ENCODE peak calls at places on chromosomes 6 and 20, in ten cellular contexts. L, V, P, D, R, K, B, W, X and Q are unnamed samples.

GRCh38 chr6:23446394-23447001 is 679.5 kb upstream of the NRSN1 start:
- DNase-seq in L (no peak), V (peak; percentile 52), P (no peak), D (no peak), R (peak; percentile 34), K (peak; percentile 78), B (no peak), W (no peak), X (no peak), Q (no peak)

GRCh38 chr20:9916776-9917175 is 77.9 kb upstream of the PAK5 start:
- DNase-seq in L (no peak), V (peak; percentile 6), P (no peak), D (no peak), R (no peak), K (no peak), B (no peak), W (no peak), X (no peak), Q (no peak)

GRCh38 chr6:30782425-30783014 is 38.2 kb upstream of the IER3 start:
- DNase-seq in L (no peak), V (peak; percentile 72), P (no peak), D (no peak), R (peak; percentile 79), K (no peak), B (no peak), W (no peak), X (no peak), Q (no peak)

GRCh38 chr6:163748886-163749285 is 334.4 kb downstream of the QKI start:
- DNase-seq in L (no peak), V (no peak), P (no peak), D (no peak), R (no peak), K (no peak), B (no peak), W (no peak), X (no peak), Q (no peak)

GRCh38 chr6:157946865-157947532 is 34.7 kb upstream of the SYNJ2 start:
- DNase-seq in L (no peak), V (no peak), P (no peak), D (no peak), R (no peak), K (peak; percentile 28), B (no peak), W (no peak), X (no peak), Q (no peak)

GRCh38 chr6:138500045-138500665 is 861 bp upstream of the NHSL1 start:
- DNase-seq in L (no peak), V (no peak), P (no peak), D (no peak), R (no peak), K (no peak), B (no peak), W (no peak), X (no peak), Q (no peak)

GRCh38 chr6:30939473-30939872 is 1.3 kb upstream of the MUCL3 start:
- DNase-seq in L (no peak), V (peak; percentile 32), P (no peak), D (no peak), R (no peak), K (no peak), B (no peak), W (no peak), X (no peak), Q (no peak)

GRCh38 chr20:38894091-38894847 is 31.9 kb upstream of the FAM83D start:
- DNase-seq in L (peak; percentile 95), V (no peak), P (peak; percentile 31), D (peak; percentile 51), R (no peak), K (no peak), B (no peak), W (no peak), X (no peak), Q (no peak)

GRCh38 chr6:167047554-167047953 is 48.4 kb downstream of the CEP43 start:
- DNase-seq in L (no peak), V (no peak), P (no peak), D (no peak), R (no peak), K (no peak), B (no peak), W (no peak), X (peak; percentile 47), Q (no peak)

DNA sequence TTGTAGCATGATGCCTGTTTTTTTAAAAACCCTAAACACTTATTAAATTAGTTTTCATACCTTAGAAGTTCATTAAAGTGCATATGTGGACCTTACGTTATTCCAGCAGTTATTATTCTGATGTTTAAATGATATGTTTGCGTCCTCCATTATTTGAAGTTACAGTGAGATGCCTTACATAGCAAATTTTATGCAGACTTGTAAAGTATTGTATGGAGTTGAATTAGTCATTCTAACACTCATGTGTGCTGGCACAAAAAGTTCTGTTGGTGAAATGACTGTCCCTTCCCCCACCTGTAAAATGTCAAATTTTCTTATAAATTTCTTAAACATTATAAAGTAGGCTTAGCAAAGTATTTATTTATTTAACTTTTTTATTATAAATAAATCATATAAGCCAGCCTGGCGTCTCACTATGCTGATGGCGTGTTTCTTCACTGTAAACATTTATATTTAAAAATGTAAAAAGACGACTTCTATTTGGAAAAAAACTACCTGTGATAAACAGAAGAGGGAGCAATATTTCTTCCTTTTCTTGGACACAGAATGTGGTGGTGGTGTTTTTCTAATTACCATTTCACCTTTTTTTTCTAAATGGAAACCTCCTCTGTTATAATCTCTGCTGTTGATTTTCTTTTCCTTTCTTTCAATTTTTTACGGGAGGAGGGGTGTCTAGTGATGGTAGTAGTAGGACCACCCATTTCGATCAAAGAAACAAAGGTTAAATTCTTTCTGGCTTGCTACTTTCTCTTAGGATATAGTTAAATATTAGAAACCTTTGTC is 155.4 kb downstream of the RFPL4B start:
- DNase-seq in L (no peak), V (peak; percentile 39), P (no peak), D (no peak), R (no peak), K (peak; percentile 58), B (no peak), W (no peak), X (no peak), Q (no peak)
- TF ChIP-seq CTCF in L (no peak), V (peak; percentile 46), P (no peak), D (peak; percentile 42), R (peak; percentile 14), K (peak; percentile 10), B (no peak), W (peak; percentile 25), X (no peak), Q (no peak)

GRCh38 chr20:45968801-45969711 is 2.9 kb downstream of the ZNF335 start:
- DNase-seq in L (peak; percentile 74), V (peak; percentile 62), P (no peak), D (no peak), R (no peak), K (no peak), B (no peak), W (peak; percentile 19), X (no peak), Q (peak; percentile 84)
- H3K4me3 ChIP-seq in L (no peak overlapping the region), V (peak overlapping the region; percentile 38), P (peak overlapping the region; percentile 93), D (no peak overlapping the region), R (no peak overlapping the region), K (no peak overlapping the region), B (no peak overlapping the region), W (no peak overlapping the region), X (no peak overlapping the region), Q (no peak overlapping the region)

GRCh38 chr6:53336070-53336469 is 12.7 kb downstream of the ELOVL5 start:
- DNase-seq in L (no peak), V (no peak), P (no peak), D (no peak), R (no peak), K (no peak), B (no peak), W (no peak), X (no peak), Q (no peak)

GRCh38 chr6:53331678-53332077 is 17.1 kb downstream of the ELOVL5 start:
- DNase-seq in L (no peak), V (no peak), P (no peak), D (no peak), R (no peak), K (no peak), B (no peak), W (no peak), X (no peak), Q (no peak)

GRCh38 chr6:53330137-53330536 is 18.6 kb downstream of the ELOVL5 start:
- DNase-seq in L (no peak), V (no peak), P (no peak), D (no peak), R (no peak), K (no peak), B (no peak), W (no peak), X (no peak), Q (no peak)

GRCh38 chr6:53335224-53335994 is 13.3 kb downstream of the ELOVL5 start:
- DNase-seq in L (no peak), V (no peak), P (no peak), D (no peak), R (peak; percentile 14), K (no peak), B (peak; percentile 32), W (no peak), X (no peak), Q (peak; percentile 13)

DNA sequence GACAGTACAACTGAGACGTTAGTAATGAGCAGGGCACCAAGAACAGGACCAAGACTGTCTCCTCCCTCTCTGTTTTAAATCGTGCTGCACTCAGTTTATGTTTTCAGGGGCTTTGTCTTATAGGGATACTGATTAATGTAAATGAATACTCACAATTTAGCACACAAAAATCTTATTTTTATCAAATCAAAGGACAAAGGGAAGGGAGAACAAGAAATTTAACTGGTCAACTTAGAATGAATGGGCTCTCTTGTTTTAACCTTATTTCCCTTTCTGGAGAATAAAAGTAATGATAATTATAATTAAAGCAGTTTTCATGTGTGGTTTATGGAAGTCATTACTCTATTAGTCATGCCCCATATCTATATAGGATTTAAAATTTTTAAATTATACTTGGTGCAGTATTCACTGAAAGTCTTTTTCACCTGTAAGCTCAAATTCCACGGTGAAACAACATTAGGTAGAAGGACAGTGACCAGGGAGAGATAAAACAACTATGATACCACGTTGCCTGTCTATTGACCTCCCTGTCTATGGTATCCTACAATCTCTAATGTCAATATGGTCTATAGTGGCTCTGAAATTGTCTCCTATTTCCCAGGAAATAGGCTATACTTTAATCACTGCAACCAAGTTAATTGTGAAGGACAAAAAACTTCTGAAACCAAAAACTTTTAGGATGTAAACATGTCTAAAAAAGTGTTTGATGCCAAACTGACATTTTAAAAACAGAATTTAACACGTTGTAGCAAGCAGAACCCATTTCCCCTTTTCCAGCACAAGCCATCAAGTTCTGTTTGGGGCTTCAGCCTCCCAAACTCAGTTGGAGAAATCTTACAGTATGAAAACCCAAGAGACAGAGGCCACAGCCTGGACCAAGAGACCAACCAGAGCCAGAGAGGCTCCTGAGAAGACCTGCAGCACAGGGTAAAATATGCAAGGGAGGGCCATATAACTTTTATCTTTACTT is 15.0 kb downstream of the ELOVL5 start:
- DNase-seq in L (no peak), V (no peak), P (no peak), D (no peak), R (no peak), K (no peak), B (no peak), W (no peak), X (no peak), Q (no peak)
- H3K27ac ChIP-seq in L (no peak overlapping the region), V (no peak overlapping the region), P (no peak overlapping the region), D (no peak overlapping the region), R (no peak overlapping the region), K (no peak overlapping the region), B (no peak overlapping the region), W (no peak overlapping the region), X (no peak overlapping the region), Q (no peak overlapping the region)

DNA sequence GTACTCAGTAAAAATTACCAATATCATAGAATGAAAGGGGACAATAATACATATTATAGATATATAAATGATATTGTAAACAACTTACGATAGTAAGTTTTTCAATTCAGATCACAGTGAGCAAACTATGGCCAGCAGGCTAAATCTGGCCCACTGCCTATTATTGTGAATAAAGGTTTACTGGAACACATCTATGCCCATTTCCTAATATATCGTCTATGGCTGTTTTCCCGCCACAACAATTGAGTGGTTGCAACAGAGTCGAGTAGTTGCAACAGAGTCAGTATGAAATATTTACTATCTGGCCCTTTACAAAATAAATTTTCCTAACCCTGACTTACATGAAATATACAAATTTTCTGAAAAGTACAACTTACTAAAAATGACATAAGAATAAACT is 297.3 kb upstream of the KCNQ5 start:
- DNase-seq in L (no peak), V (no peak), P (no peak), D (no peak), R (no peak), K (peak; percentile 31), B (no peak), W (no peak), X (no peak), Q (no peak)
- TF ChIP-seq CTCF in L (no peak), V (no peak), P (no peak), D (no peak), R (no peak), K (no peak), B (no peak), W (no peak), X (no peak), Q (no peak)